ENCODE peak calls at places on chromosomes 7 and 10, in ten cellular contexts. D, H, A, Y, Q, Z, M, I, S and K are unnamed samples.

GRCh38 chr10:2619472-2619871 is 447.9 kb upstream of the PFKP start:
- DNase-seq in M (peak), D (no peak), S (no peak), Y (no peak), A (no peak), I (no peak), Z (no peak), Q (no peak), H (no peak), K (no peak)

GRCh38 chr7:155167706-155168365 is 97.7 kb downstream of the HTR5A start:
- DNase-seq in Z (no peak), Y (no peak), D (no peak), H (no peak), A (no peak), Q (no peak), S (no peak), M (no peak), I (no peak), K (no peak)

GRCh38 chr7:41886906-41887311 is 184.0 kb upstream of the INHBA start:
- DNase-seq in M (peak), A (no peak), Z (no peak), Y (peak), S (no peak), I (no peak), D (no peak), H (no peak), Q (no peak), K (no peak)

GRCh38 chr10:15844517-15844916 is 15.8 kb downstream of the MINDY3 start:
- DNase-seq in Z (no peak), M (no peak), Y (no peak), Q (no peak), A (no peak), H (no peak), D (no peak), S (no peak), I (no peak), K (no peak)

GRCh38 chr7:128164955-128165670 is 76.0 kb upstream of the LEP start:
- DNase-seq in Y (no peak), Q (no peak), D (no peak), S (no peak), I (no peak), H (no peak), Z (no peak), A (no peak), M (no peak), K (no peak)

GRCh38 chr10:88515235-88515634 is 67.9 kb downstream of the RNLS start:
- DNase-seq in S (no peak), D (no peak), H (no peak), Q (no peak), M (no peak), Y (no peak), I (no peak), A (no peak), Z (no peak), K (no peak)

GRCh38 chr10:84348860-84349259 is 20.5 kb downstream of the CCSER2 start:
- DNase-seq in I (no peak), Z (no peak), Y (no peak), D (no peak), M (peak), H (no peak), Q (no peak), A (no peak), S (no peak), K (no peak)

GRCh38 chr10:35561670-35562069 is 43.5 kb upstream of the GJD4 start:
- DNase-seq in D (no peak), Q (no peak), I (no peak), Y (no peak), Z (no peak), S (no peak), A (no peak), M (no peak), H (no peak), K (no peak)

GRCh38 chr7:157310676-157311185 is 26.1 kb upstream of the DNAJB6 start:
- DNase-seq in Y (no peak), Q (no peak), M (peak), I (no peak), S (no peak), H (no peak), A (no peak), D (no peak), Z (no peak), K (no peak)

GRCh38 chr7:6226194-6226799 is 46.1 kb downstream of the CYTH3 start:
- DNase-seq in A (no peak), Q (no peak), S (no peak), D (no peak), Z (no peak), I (no peak), Y (no peak), M (no peak), H (no peak), K (no peak)

GRCh38 chr10:15222511-15222910 is 54.0 kb upstream of the NMT2 start:
- DNase-seq in M (peak), A (no peak), H (no peak), Y (peak), Z (no peak), I (no peak), S (no peak), D (no peak), Q (no peak), K (no peak)

GRCh38 chr7:66187894-66188293 is 17.2 kb upstream of the TPST1 start:
- DNase-seq in Z (no peak), A (no peak), D (no peak), Y (peak), Q (no peak), H (no peak), I (no peak), M (no peak), S (no peak), K (no peak)

GRCh38 chr7:21806388-21806787 is 139.3 kb downstream of the CDCA7L start:
- DNase-seq in A (no peak), M (no peak), Z (no peak), Y (no peak), I (no peak), D (no peak), S (no peak), H (no peak), Q (no peak), K (no peak)

GRCh38 chr10:72164617-72165016 is 51.2 kb upstream of the ANAPC16 start:
- DNase-seq in D (no peak), A (no peak), I (peak), H (no peak), S (no peak), Q (no peak), Z (no peak), Y (no peak), M (no peak), K (no peak)

GRCh38 chr7:43039346-43039745 is 73.1 kb upstream of the HECW1 start:
- DNase-seq in M (no peak), Y (no peak), I (no peak), H (no peak), A (no peak), Q (no peak), Z (no peak), S (no peak), D (no peak), K (no peak)

GRCh38 chr10:26741368-26741767 is 43.9 kb downstream of the PDSS1 start:
- DNase-seq in M (no peak), Z (no peak), A (no peak), H (no peak), S (no peak), D (no peak), Y (no peak), I (no peak), Q (no peak), K (no peak)

GRCh38 chr7:96337519-96337918 is 15.6 kb upstream of the SLC25A13 start:
- DNase-seq in D (no peak), H (no peak), S (no peak), A (no peak), M (peak), Q (no peak), I (no peak), Z (no peak), Y (no peak), K (no peak)

GRCh38 chr10:35451103-35452016 is 115.1 kb downstream of the CCNY start:
- DNase-seq in Y (no peak), Z (no peak), D (no peak), M (no peak), A (no peak), S (no peak), I (no peak), H (peak), Q (no peak), K (no peak)

GRCh38 chr10:10780746-10781145 is 236.9 kb upstream of the CELF2 start:
- DNase-seq in D (no peak), S (no peak), H (no peak), Y (no peak), I (no peak), A (no peak), Q (no peak), M (no peak), Z (no peak), K (no peak)

GRCh38 chr7:122694697-122695096 is 4.2 kb downstream of the RNF133 start:
- DNase-seq in S (no peak), I (no peak), D (no peak), H (no peak), Y (no peak), Z (no peak), Q (no peak), M (no peak), A (no peak), K (no peak)